ENCODE peak calls at places on chromosomes 1 and 21, in nine cellular contexts. Q is activated CD4-positive, alpha-beta T cell treated with anti-CD3 and anti-CD28 coated beads, Interleukin-2, amount 50 U/mL, for 24 hours; W is SK-N-SH; H is activated T-cell treated with anti-CD3 and anti-CD28 coated beads, Interleukin-2, amount 50 U/mL, for 72 hours; Y is GM04504; D is H54; T is suprapubic skin; J is esophagus muscularis mucosa; P is hepatic stellate cell. Z is an unnamed sample.

GRCh38 chr1:101071470-101071886 is 45.9 kb upstream of the DPH5 start:
- DNase-seq in Q (no peak), W (no peak), H (no peak), Y (no peak), D (no peak), T (no peak), J (no peak), P (no peak), Z (no peak)

GRCh38 chr1:178241057-178241456 is 147.2 kb downstream of the RASAL2 start:
- DNase-seq in Q (no peak), W (no peak), H (no peak), Y (no peak), D (no peak), T (no peak), J (no peak), P (no peak), Z (no peak)

GRCh38 chr1:162560303-162561036 is 1.1 kb upstream of the UAP1 start:
- DNase-seq in Q (no peak), W (no peak), H (no peak), Y (no peak), D (no peak), T (no peak), J (no peak), P (no peak), Z (no peak)

GRCh38 chr1:190792873-190793272 is 315.2 kb upstream of the BRINP3 start:
- DNase-seq in Q (no peak), W (no peak), H (no peak), Y (no peak), D (no peak), T (no peak), J (no peak), P (no peak), Z (no peak)

GRCh38 chr1:201142011-201142853 is 12.0 kb downstream of the TMEM9 start:
- DNase-seq in Q (no peak), W (no peak), H (no peak), Y (no peak), D (no peak), T (peak), J (no peak), P (no peak), Z (no peak)

GRCh38 chr1:100539836-100540536 is 2.0 kb downstream of the GPR88 start:
- DNase-seq in Q (peak), W (peak), H (peak), Y (no peak), D (no peak), T (no peak), J (no peak), P (peak), Z (no peak)

GRCh38 chr1:76095800-76096199 is 21.3 kb downstream of the ST6GALNAC3 start:
- DNase-seq in Q (no peak), W (no peak), H (no peak), Y (no peak), D (no peak), T (no peak), J (no peak), P (no peak), Z (no peak)

GRCh38 chr1:47809301-47810084 is 187.7 kb downstream of the TRABD2B start:
- DNase-seq in Q (no peak), W (no peak), H (no peak), Y (no peak), D (no peak), T (no peak), J (no peak), P (no peak), Z (no peak)

GRCh38 chr1:6473974-6474814 is 8.2 kb upstream of the TNFRSF25 start:
- DNase-seq in Q (no peak), W (no peak), H (no peak), Y (no peak), D (no peak), T (no peak), J (no peak), P (no peak), Z (no peak)

GRCh38 chr21:26846036-26846931 is 1.1 kb upstream of the ADAMTS1 start:
- DNase-seq in Q (no peak), W (peak), H (peak), Y (no peak), D (peak), T (peak), J (no peak), P (peak), Z (no peak)

GRCh38 chr1:172941945-172942344 is 108.8 kb downstream of the TNFSF18 start:
- DNase-seq in Q (no peak), W (no peak), H (no peak), Y (no peak), D (no peak), T (no peak), J (no peak), P (no peak), Z (no peak)

GRCh38 chr1:242139437-242139836 is 140.5 kb upstream of the MAP1LC3C start:
- DNase-seq in Q (no peak), W (no peak), H (no peak), Y (no peak), D (no peak), T (no peak), J (no peak), P (no peak), Z (no peak)

GRCh38 chr1:207302618-207303408 is 18.7 kb upstream of the CD55 start:
- DNase-seq in Q (no peak), W (no peak), H (no peak), Y (no peak), D (no peak), T (no peak), J (no peak), P (no peak), Z (no peak)

GRCh38 chr1:2154022-2154421 is 40.5 kb downstream of the FAAP20 start:
- DNase-seq in Q (no peak), W (no peak), H (no peak), Y (no peak), D (no peak), T (no peak), J (no peak), P (no peak), Z (no peak)

GRCh38 chr1:59569198-59569597 is 245.6 kb upstream of the HOOK1 start:
- DNase-seq in Q (no peak), W (no peak), H (no peak), Y (no peak), D (no peak), T (no peak), J (no peak), P (no peak), Z (no peak)

GRCh38 chr1:5727191-5727590 is 265.0 kb downstream of the NPHP4 start:
- DNase-seq in Q (no peak), W (no peak), H (no peak), Y (no peak), D (no peak), T (no peak), J (no peak), P (no peak), Z (no peak)

GRCh38 chr1:3221112-3222041 is 152.4 kb downstream of the PRDM16 start:
- DNase-seq in Q (no peak), W (no peak), H (no peak), Y (no peak), D (no peak), T (no peak), J (no peak), P (no peak), Z (no peak)

GRCh38 chr1:1779691-1780597 is 1.7 kb upstream of the NADK start:
- DNase-seq in Q (no peak), W (no peak), H (peak), Y (peak), D (peak), T (peak), J (no peak), P (peak), Z (no peak)

GRCh38 chr1:205326812-205327466 is 5.4 kb upstream of the NUAK2 start:
- DNase-seq in Q (no peak), W (no peak), H (no peak), Y (no peak), D (no peak), T (no peak), J (no peak), P (no peak), Z (no peak)

GRCh38 chr1:109796484-109797305 is 33.0 kb upstream of the EPS8L3 start:
- DNase-seq in Q (no peak), W (no peak), H (no peak), Y (no peak), D (no peak), T (peak), J (no peak), P (no peak), Z (no peak)

GRCh38 chr1:170661646-170662411 is 2.1 kb upstream of the PRRX1 start:
- DNase-seq in Q (no peak), W (peak), H (no peak), Y (peak), D (peak), T (peak), J (no peak), P (peak), Z (peak)

GRCh38 chr1:10677508-10678364 is 118.7 kb downstream of the CASZ1 start:
- DNase-seq in Q (no peak), W (no peak), H (no peak), Y (no peak), D (no peak), T (no peak), J (no peak), P (no peak), Z (no peak)

GRCh38 chr1:223558512-223558911 is 107.0 kb downstream of the CAPN8 start:
- DNase-seq in Q (no peak), W (no peak), H (no peak), Y (no peak), D (no peak), T (no peak), J (no peak), P (no peak), Z (no peak)

GRCh38 chr1:42183210-42183609 is 18.7 kb upstream of the GUCA2A start:
- DNase-seq in Q (no peak), W (no peak), H (no peak), Y (no peak), D (no peak), T (no peak), J (no peak), P (no peak), Z (no peak)

Z was measured in NCI-H2227 treated with DMSO at 0.1 percent for 48 hours.